ENCODE peak calls at places on chromosomes 5 and 9, in four cellular contexts. One of them, this sample, is unnamed.

GRCh38 chr5:150297934-150298595 is 4.6 kb downstream of the ARSI start:
- DNase-seq in central memory CD4-positive, alpha-beta T cell: no peak
- DNase-seq in activated T-helper 1 cell treated with Interleukin-2 at 50 U/mL for 16 hours: no peak
- DNase-seq in endothelial cell: no peak
- DNase-seq in this sample: no peak

GRCh38 chr9:127899200-127899943 is at the start of gene ST6GALNAC6:
- DNase-seq in central memory CD4-positive, alpha-beta T cell: peak
- DNase-seq in activated T-helper 1 cell treated with Interleukin-2 at 50 U/mL for 16 hours: peak
- DNase-seq in endothelial cell: peak
- DNase-seq in this sample: peak

GRCh38 chr9:91006046-91006445 is 204.4 kb downstream of the SYK start:
- DNase-seq in central memory CD4-positive, alpha-beta T cell: no peak
- DNase-seq in activated T-helper 1 cell treated with Interleukin-2 at 50 U/mL for 16 hours: no peak
- DNase-seq in endothelial cell: no peak
- DNase-seq in this sample: no peak

GRCh38 chr9:129405089-129405830 is 215.6 kb downstream of the C9orf50 start:
- DNase-seq in central memory CD4-positive, alpha-beta T cell: no peak
- DNase-seq in activated T-helper 1 cell treated with Interleukin-2 at 50 U/mL for 16 hours: no peak
- DNase-seq in endothelial cell: no peak
- DNase-seq in this sample: no peak

GRCh38 chr9:92650839-92651621 is 18.9 kb downstream of the IPPK start:
- DNase-seq in central memory CD4-positive, alpha-beta T cell: no peak
- DNase-seq in activated T-helper 1 cell treated with Interleukin-2 at 50 U/mL for 16 hours: no peak
- DNase-seq in endothelial cell: no peak
- DNase-seq in this sample: no peak

GRCh38 chr9:120856700-120857099 is 14.0 kb upstream of the PSMD5 start:
- DNase-seq in central memory CD4-positive, alpha-beta T cell: no peak
- DNase-seq in activated T-helper 1 cell treated with Interleukin-2 at 50 U/mL for 16 hours: no peak
- DNase-seq in endothelial cell: no peak
- DNase-seq in this sample: no peak

GRCh38 chr5:150508828-150509227 is 897 bp downstream of the NDST1 start:
- DNase-seq in central memory CD4-positive, alpha-beta T cell: no peak
- DNase-seq in activated T-helper 1 cell treated with Interleukin-2 at 50 U/mL for 16 hours: no peak
- DNase-seq in endothelial cell: no peak
- DNase-seq in this sample: no peak

GRCh38 chr5:135072357-135073247 is 38.6 kb upstream of the PITX1 start:
- DNase-seq in central memory CD4-positive, alpha-beta T cell: no peak
- DNase-seq in activated T-helper 1 cell treated with Interleukin-2 at 50 U/mL for 16 hours: no peak
- DNase-seq in endothelial cell: no peak
- DNase-seq in this sample: no peak

GRCh38 chr5:178483620-178484019 is 106.6 kb downstream of the COL23A1 start:
- DNase-seq in central memory CD4-positive, alpha-beta T cell: peak
- DNase-seq in activated T-helper 1 cell treated with Interleukin-2 at 50 U/mL for 16 hours: peak
- DNase-seq in endothelial cell: no peak
- DNase-seq in this sample: no peak

GRCh38 chr5:43588842-43589241 is 14.1 kb upstream of the NNT start:
- DNase-seq in central memory CD4-positive, alpha-beta T cell: no peak
- DNase-seq in activated T-helper 1 cell treated with Interleukin-2 at 50 U/mL for 16 hours: no peak
- DNase-seq in endothelial cell: no peak
- DNase-seq in this sample: no peak

GRCh38 chr5:167783145-167783817 is 508.2 kb upstream of the WWC1 start:
- DNase-seq in central memory CD4-positive, alpha-beta T cell: no peak
- DNase-seq in activated T-helper 1 cell treated with Interleukin-2 at 50 U/mL for 16 hours: no peak
- DNase-seq in endothelial cell: no peak
- DNase-seq in this sample: no peak

GRCh38 chr5:57598756-57599155 is 116.1 kb upstream of the ACTBL2 start:
- DNase-seq in central memory CD4-positive, alpha-beta T cell: no peak
- DNase-seq in activated T-helper 1 cell treated with Interleukin-2 at 50 U/mL for 16 hours: no peak
- DNase-seq in endothelial cell: no peak
- DNase-seq in this sample: no peak

GRCh38 chr5:107526263-107526937 is 144.3 kb downstream of the EFNA5 start:
- DNase-seq in central memory CD4-positive, alpha-beta T cell: no peak
- DNase-seq in activated T-helper 1 cell treated with Interleukin-2 at 50 U/mL for 16 hours: no peak
- DNase-seq in endothelial cell: no peak
- DNase-seq in this sample: no peak